ENCODE peak calls at places on chromosome 22, in seven cellular contexts. R is fibroblast of lung, W is cardiac muscle cell, K is heart left ventricle, Q is fibroblast of pulmonary artery, D is GM06990, I is GM12865. T is an unnamed sample.

GRCh38 chr22:24117942-24118341 is 63.3 kb upstream of the SUSD2 start:
- DNase-seq in R (no peak), W (no peak), K (no peak), Q (no peak), D (no peak), I (no peak), T (no peak)

GRCh38 chr22:44386386-44387035 is 73.8 kb upstream of the SHISAL1 start:
- DNase-seq in R (no peak), W (no peak), K (no peak), Q (no peak), D (no peak), I (no peak), T (no peak)

GRCh38 chr22:32839776-32840571 is 38.5 kb downstream of the TIMP3 start:
- DNase-seq in R (no peak), W (peak; percentile 73), K (peak; percentile 48), Q (peak; percentile 45), D (no peak), I (no peak), T (no peak)

GRCh38 chr22:38310518-38311330 is 6.5 kb downstream of the CSNK1E start:
- DNase-seq in R (no peak), W (peak; percentile 15), K (no peak), Q (no peak), D (no peak), I (no peak), T (peak; percentile 36)

GRCh38 chr22:27250418-27250817 is 551.1 kb downstream of the MN1 start:
- DNase-seq in R (no peak), W (no peak), K (no peak), Q (no peak), D (no peak), I (no peak), T (no peak)

GRCh38 chr22:42960146-42960509 is 54.8 kb downstream of the PACSIN2 start:
- DNase-seq in R (no peak), W (no peak), K (no peak), Q (no peak), D (no peak), I (no peak), T (no peak)

GRCh38 chr22:19849800-19850481 is 4.7 kb downstream of the GNB1L start:
- DNase-seq in R (no peak), W (no peak), K (no peak), Q (no peak), D (no peak), I (no peak), T (no peak)

GRCh38 chr22:25666308-25666707 is 75.7 kb upstream of the MYO18B start:
- DNase-seq in R (peak; percentile 55), W (peak; percentile 85), K (peak; percentile 57), Q (peak; percentile 63), D (no peak), I (no peak), T (peak; percentile 10)

GRCh38 chr22:41589260-41589600 is 410 bp downstream of the PMM1 start:
- DNase-seq in R (no peak), W (peak; percentile 32), K (no peak), Q (peak; percentile 24), D (no peak), I (peak; percentile 41), T (peak; percentile 61)

GRCh38 chr22:27420817-27421361 is 380.7 kb downstream of the MN1 start:
- DNase-seq in R (peak; percentile 93), W (peak; percentile 98), K (peak; percentile 87), Q (peak; percentile 95), D (no peak), I (no peak), T (peak; percentile 95)

GRCh38 chr22:50246242-50247175 is 1.7 kb upstream of the TUBGCP6 start:
- DNase-seq in R (no peak), W (no peak), K (no peak), Q (no peak), D (no peak), I (no peak), T (no peak)
- H3K4me3 ChIP-seq in R (no peak overlapping the region), W (no peak overlapping the region), K (no peak overlapping the region), Q (no peak overlapping the region), D (no peak overlapping the region), I (no peak overlapping the region), T (no peak overlapping the region)

GRCh38 chr22:46132830-46133587 is 17.3 kb upstream of the PPARA start:
- DNase-seq in R (no peak), W (no peak), K (no peak), Q (no peak), D (no peak), I (no peak), T (no peak)

GRCh38 chr22:46136539-46137217 is 13.6 kb upstream of the PPARA start:
- DNase-seq in R (no peak), W (no peak), K (no peak), Q (no peak), D (no peak), I (no peak), T (no peak)

GRCh38 chr22:46133588-46133855 is 16.8 kb upstream of the PPARA start:
- DNase-seq in R (no peak), W (no peak), K (no peak), Q (no peak), D (no peak), I (no peak), T (no peak)

GRCh38 chr22:46135611-46136538 is 14.5 kb upstream of the PPARA start:
- DNase-seq in R (no peak), W (no peak), K (no peak), Q (no peak), D (no peak), I (no peak), T (no peak)

GRCh38 chr22:46134111-46134705 is 16.1 kb upstream of the PPARA start:
- DNase-seq in R (no peak), W (no peak), K (no peak), Q (no peak), D (no peak), I (no peak), T (no peak)
- TF ChIP-seq CTCF in R (no peak), W (no peak), K (no peak), Q (no peak), D (no peak), I (no peak), T (no peak)

GRCh38 chr22:30008401-30008800 is 71.9 kb upstream of the HORMAD2 start:
- DNase-seq in R (no peak), W (no peak), K (no peak), Q (no peak), D (no peak), I (no peak), T (peak; percentile 22)

GRCh38 chr22:30009478-30009877 is 70.8 kb upstream of the HORMAD2 start:
- DNase-seq in R (no peak), W (no peak), K (no peak), Q (no peak), D (no peak), I (no peak), T (no peak)

GRCh38 chr22:30005213-30005857 is 74.9 kb upstream of the HORMAD2 start:
- DNase-seq in R (peak; percentile 78), W (peak; percentile 80), K (peak; percentile 63), Q (peak; percentile 80), D (peak; percentile 26), I (peak; percentile 63), T (peak; percentile 85)

GRCh38 chr22:30004689-30005088 is 75.6 kb upstream of the HORMAD2 start:
- DNase-seq in R (no peak), W (no peak), K (no peak), Q (no peak), D (no peak), I (no peak), T (peak; percentile 21)

DNA sequence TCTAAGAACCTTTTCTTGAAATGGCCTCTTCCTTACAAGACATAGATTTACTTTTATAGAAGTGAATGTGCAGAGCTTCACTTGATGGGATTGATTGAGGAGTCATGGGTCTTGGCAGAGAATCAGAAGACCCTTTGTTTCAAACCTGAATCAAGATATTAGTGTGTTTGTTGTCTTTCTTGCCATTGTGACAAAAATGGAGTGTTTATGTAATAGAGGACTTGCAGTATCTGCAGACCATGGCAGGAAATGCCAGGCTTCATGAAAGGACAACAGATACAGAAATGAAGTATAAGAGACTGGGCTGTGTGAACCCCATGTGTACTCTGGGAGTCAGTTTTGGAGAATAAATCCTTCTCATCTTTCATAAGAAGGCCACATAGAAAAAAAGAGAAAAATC is 72.9 kb upstream of the HORMAD2 start:
- DNase-seq in R (no peak), W (no peak), K (no peak), Q (no peak), D (no peak), I (no peak), T (no peak)
- H3K4me3 ChIP-seq in R (no peak overlapping the region), W (no peak overlapping the region), K (no peak overlapping the region), Q (no peak overlapping the region), D (no peak overlapping the region), I (no peak overlapping the region), T (no peak overlapping the region)

DNA sequence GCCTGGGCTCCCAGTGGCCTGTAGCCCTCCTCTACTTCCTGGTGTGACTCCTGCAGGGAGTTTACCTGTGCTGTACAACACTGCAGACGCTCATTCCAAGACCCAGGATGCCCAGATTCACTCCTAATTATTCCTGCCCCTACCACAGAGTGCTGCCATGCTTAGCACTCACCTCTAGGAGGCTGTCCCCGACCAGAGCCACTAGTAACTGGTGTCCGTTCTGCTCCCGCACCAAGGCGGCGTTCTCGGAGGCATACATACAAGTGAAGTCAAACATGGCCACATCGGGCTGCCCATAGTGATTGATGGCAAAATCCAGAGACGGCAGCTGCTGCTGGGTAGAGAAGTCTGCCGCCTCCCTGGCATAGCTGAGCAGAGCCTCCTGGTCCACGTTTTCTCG is 122.3 kb upstream of the BID start:
- DNase-seq in R (peak; percentile 52), W (peak; percentile 27), K (no peak), Q (peak; percentile 26), D (no peak), I (no peak), T (no peak)
- TF ChIP-seq CTCF in R (peak; percentile 62), W (peak; percentile 45), K (peak; percentile 39), Q (peak; percentile 49), D (peak; percentile 22), I (peak; percentile 10), T (no peak)